ENCODE peak calls at places on chromosomes 6 and 20, in four cellular contexts. G, J, H and W are unnamed samples.
A peak's percentile ranks its signal among the peaks of the same experiment; 100 is the strongest.

GRCh38 chr6:130020106-130020851 is 1.9 kb downstream of the L3MBTL3 start:
- DNase-seq in G (peak; percentile 48), J (peak; percentile 14), H (no peak), W (peak; percentile 75)

GRCh38 chr20:35592339-35592960 is 23.2 kb upstream of the SPAG4 start:
- DNase-seq in G (no peak), J (no peak), H (no peak), W (no peak)

GRCh38 chr6:136989591-136990578 is 54.9 kb downstream of the IL20RA start:
- DNase-seq in G (peak; percentile 28), J (no peak), H (no peak), W (peak; percentile 76)

GRCh38 chr6:168600381-168600780 is 159.4 kb downstream of the SMOC2 start:
- DNase-seq in G (no peak), J (no peak), H (no peak), W (no peak)

GRCh38 chr6:81896561-81896960 is 144.1 kb upstream of the TENT5A start:
- DNase-seq in G (no peak), J (no peak), H (peak; percentile 39), W (no peak)

GRCh38 chr6:19613678-19614077 is 223.5 kb upstream of the ID4 start:
- DNase-seq in G (no peak), J (no peak), H (no peak), W (no peak)

GRCh38 chr6:154267508-154268106 is 89.0 kb downstream of the IPCEF1 start:
- DNase-seq in G (no peak), J (no peak), H (no peak), W (no peak)

GRCh38 chr6:134152767-134153485 is 100.5 kb upstream of the SLC2A12 start:
- DNase-seq in G (no peak), J (no peak), H (no peak), W (no peak)

GRCh38 chr6:93676506-93676905 is 257.1 kb upstream of the EPHA7 start:
- DNase-seq in G (no peak), J (no peak), H (no peak), W (no peak)

GRCh38 chr20:7693761-7694160 is 246.5 kb downstream of the HAO1 start:
- DNase-seq in G (no peak), J (no peak), H (no peak), W (no peak)

GRCh38 chr6:34982424-34982852 is 93.4 kb downstream of the ANKS1A start:
- DNase-seq in G (peak; percentile 27), J (no peak), H (peak; percentile 21), W (no peak)

GRCh38 chr6:157885211-157885788 is 62.3 kb downstream of the SNX9 start:
- DNase-seq in G (no peak), J (peak; percentile 22), H (no peak), W (no peak)

GRCh38 chr6:141580988-141581387 is 551.7 kb upstream of the GJE1 start:
- DNase-seq in G (no peak), J (no peak), H (peak; percentile 36), W (no peak)

GRCh38 chr6:16223362-16223761 is 15.0 kb upstream of the GMPR start:
- DNase-seq in G (no peak), J (no peak), H (no peak), W (no peak)

GRCh38 chr6:100456881-100457220 is 7.9 kb downstream of the SIM1 start:
- DNase-seq in G (no peak), J (no peak), H (no peak), W (peak; percentile 24)

GRCh38 chr6:100454571-100455229 is 10.0 kb downstream of the SIM1 start:
- DNase-seq in G (no peak), J (no peak), H (no peak), W (no peak)

GRCh38 chr6:100456178-100456880 is 8.4 kb downstream of the SIM1 start:
- DNase-seq in G (no peak), J (no peak), H (no peak), W (no peak)

GRCh38 chr6:100453701-100454521 is 10.8 kb downstream of the SIM1 start:
- DNase-seq in G (no peak), J (no peak), H (no peak), W (peak; percentile 92)

GRCh38 chr6:100455230-100456124 is 9.2 kb downstream of the SIM1 start:
- DNase-seq in G (peak; percentile 43), J (no peak), H (no peak), W (peak; percentile 71)
- H3K4me3 ChIP-seq in G (no peak overlapping the region), J (no peak overlapping the region), H (no peak overlapping the region), W (peak overlapping the region; percentile 24)

GRCh38 chr20:51514252-51514651 is 28.3 kb downstream of the NFATC2 start:
- DNase-seq in G (no peak), J (no peak), H (no peak), W (no peak)
- H3K27me3 ChIP-seq in G (no peaks in the 10 kb centered on the region), J (no peaks in the 10 kb centered on the region), H (no peaks in the 10 kb centered on the region), W (no peaks in the 10 kb centered on the region)

DNA sequence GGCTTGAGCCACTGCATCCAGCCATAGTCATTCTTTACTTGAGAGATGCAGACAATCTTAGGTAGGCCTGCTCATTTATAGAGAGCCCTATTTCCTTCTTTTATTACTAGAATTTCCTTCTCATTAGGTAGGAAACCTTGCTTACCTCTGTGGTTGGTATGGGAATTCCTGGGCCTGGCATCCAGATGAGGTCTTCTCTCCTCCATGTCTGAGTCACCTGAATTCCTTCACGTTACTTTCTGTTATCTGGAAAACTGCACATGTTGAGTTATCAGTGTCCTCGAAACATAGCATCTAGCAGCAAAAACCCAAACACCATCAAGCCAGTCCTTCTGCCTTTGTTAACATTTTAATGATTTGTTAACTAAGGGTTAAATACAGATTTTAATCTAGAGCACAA is 2.2 kb downstream of the ZNFX1 start:
- DNase-seq in G (no peak), J (no peak), H (no peak), W (no peak)
- H3K36me3 ChIP-seq in G (no peaks in the 10 kb centered on the region), J (peaks cover 38% of the 10 kb centered on the region), H (peaks cover 40% of the 10 kb centered on the region), W (peaks cover 35% of the 10 kb centered on the region)

GRCh38 chr6:108710046-108710445 is 138.2 kb upstream of the ARMC2 start:
- DNase-seq in G (no peak), J (no peak), H (no peak), W (no peak)
- H3K4me3 ChIP-seq in G (no peak overlapping the region), J (no peak overlapping the region), H (no peak overlapping the region), W (no peak overlapping the region)

DNA sequence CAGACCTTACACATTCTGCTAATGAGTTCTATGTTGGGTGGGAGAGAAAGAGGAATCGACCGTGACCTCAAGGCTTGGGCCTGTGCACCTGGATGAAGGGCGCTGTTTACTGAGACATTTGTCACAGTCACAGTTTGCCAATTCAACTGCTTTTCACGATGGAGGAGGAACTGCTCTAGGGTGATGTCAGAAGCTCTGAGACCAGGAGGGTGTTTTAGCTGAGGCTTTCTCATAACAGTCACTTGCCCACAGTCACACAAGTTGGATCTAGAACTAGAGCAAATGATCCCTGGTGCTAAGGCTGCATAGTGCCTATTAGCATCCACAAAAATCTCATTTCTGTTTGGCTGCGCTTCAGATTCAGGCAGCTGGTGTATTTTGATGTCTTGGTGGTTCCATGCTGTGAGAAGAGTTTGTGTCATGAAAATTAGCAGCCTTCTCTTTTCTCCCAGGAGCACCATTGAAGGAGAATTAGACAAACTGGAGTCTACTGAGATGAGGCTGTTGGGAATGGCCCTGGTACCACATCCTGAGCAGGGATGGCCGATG is 83.3 kb upstream of the TGM3 start:
- DNase-seq in G (no peak), J (no peak), H (no peak), W (no peak)
- H3K27me3 ChIP-seq in G (no peaks in the 10 kb centered on the region), J (no peaks in the 10 kb centered on the region), H (peaks cover 21% of the 10 kb centered on the region), W (peaks cover 4% of the 10 kb centered on the region)

GRCh38 chr20:54914995-54915394 is 439.6 kb downstream of the DOK5 start:
- DNase-seq in G (no peak), J (no peak), H (no peak), W (no peak)

GRCh38 chr20:54922096-54922495 is 446.7 kb downstream of the DOK5 start:
- DNase-seq in G (no peak), J (no peak), H (no peak), W (no peak)

GRCh38 chr20:54922636-54923035 is 447.2 kb downstream of the DOK5 start:
- DNase-seq in G (no peak), J (no peak), H (no peak), W (no peak)

GRCh38 chr20:54920491-54920890 is 445.1 kb downstream of the DOK5 start:
- DNase-seq in G (no peak), J (no peak), H (no peak), W (no peak)
- H3K36me3 ChIP-seq in G (no peaks in the 10 kb centered on the region), J (no peaks in the 10 kb centered on the region), H (no peaks in the 10 kb centered on the region), W (no peaks in the 10 kb centered on the region)